ENCODE peak calls at places on chromosomes 16 and 17, in ten cellular contexts. One of them, this sample, is unnamed. For H3K9me3, the result is how much of the 10 kb centered on the place peaks cover.

GRCh38 chr17:68461122-68461539 is 3.8 kb upstream of the WIPI1 start:
- DNase-seq in Peyer's patch: no peak
- DNase-seq in testis: no peak
- DNase-seq in HCT116: no peak
- DNase-seq in body of pancreas: no peak
- DNase-seq in IMR-90: no peak
- DNase-seq in stomach: no peak
- DNase-seq in ovary: no peak
- DNase-seq in tibial nerve: no peak
- DNase-seq in A549: no peak
- DNase-seq in this sample: no peak

GRCh38 chr16:2482181-2483107 is 7.5 kb downstream of the TBC1D24 start:
- DNase-seq in ovary: peak
- DNase-seq in A549: no peak
- DNase-seq in Peyer's patch: no peak
- DNase-seq in tibial nerve: peak
- DNase-seq in testis: peak
- DNase-seq in IMR-90: peak
- DNase-seq in stomach: no peak
- DNase-seq in HCT116: no peak
- DNase-seq in body of pancreas: peak
- DNase-seq in this sample: peak

GRCh38 chr17:36468903-36469635 is 17.4 kb upstream of the ZNHIT3 start:
- DNase-seq in stomach: no peak
- DNase-seq in Peyer's patch: no peak
- DNase-seq in body of pancreas: no peak
- DNase-seq in tibial nerve: no peak
- DNase-seq in A549: no peak
- DNase-seq in ovary: no peak
- DNase-seq in IMR-90: no peak
- DNase-seq in HCT116: no peak
- DNase-seq in testis: no peak
- DNase-seq in this sample: no peak

GRCh38 chr16:26598061-26598460 is 468.7 kb upstream of the C16orf82 start:
- DNase-seq in A549: no peak
- DNase-seq in testis: no peak
- DNase-seq in tibial nerve: no peak
- DNase-seq in IMR-90: no peak
- DNase-seq in HCT116: peak
- DNase-seq in ovary: no peak
- DNase-seq in stomach: no peak
- DNase-seq in body of pancreas: no peak
- DNase-seq in Peyer's patch: no peak
- DNase-seq in this sample: no peak

GRCh38 chr16:16137110-16137509 is 86.2 kb downstream of the ABCC6 start:
- DNase-seq in HCT116: no peak
- DNase-seq in testis: no peak
- DNase-seq in stomach: no peak
- DNase-seq in A549: no peak
- DNase-seq in IMR-90: no peak
- DNase-seq in Peyer's patch: no peak
- DNase-seq in ovary: no peak
- DNase-seq in tibial nerve: no peak
- DNase-seq in body of pancreas: no peak
- DNase-seq in this sample: no peak

GRCh38 chr16:77918792-77919707 is 103.3 kb upstream of the CLEC3A start:
- DNase-seq in Peyer's patch: no peak
- DNase-seq in IMR-90: peak
- DNase-seq in body of pancreas: peak
- DNase-seq in tibial nerve: no peak
- DNase-seq in testis: peak
- DNase-seq in stomach: no peak
- DNase-seq in ovary: no peak
- DNase-seq in A549: no peak
- DNase-seq in HCT116: no peak
- DNase-seq in this sample: no peak

GRCh38 chr17:79038545-79039135 is 14.7 kb downstream of the C1QTNF1 start:
- DNase-seq in body of pancreas: no peak
- DNase-seq in ovary: no peak
- DNase-seq in A549: peak
- DNase-seq in HCT116: no peak
- DNase-seq in stomach: no peak
- DNase-seq in IMR-90: peak
- DNase-seq in Peyer's patch: no peak
- DNase-seq in testis: no peak
- DNase-seq in tibial nerve: peak
- DNase-seq in this sample: no peak

GRCh38 chr16:76176153-76176552 is 101.0 kb upstream of the CNTNAP4 start:
- DNase-seq in HCT116: no peak
- DNase-seq in stomach: no peak
- DNase-seq in testis: no peak
- DNase-seq in tibial nerve: no peak
- DNase-seq in IMR-90: no peak
- DNase-seq in Peyer's patch: no peak
- DNase-seq in A549: no peak
- DNase-seq in ovary: no peak
- DNase-seq in body of pancreas: no peak
- DNase-seq in this sample: no peak

GRCh38 chr16:12092347-12092882 is 115.9 kb downstream of the SNX29 start:
- DNase-seq in body of pancreas: no peak
- DNase-seq in stomach: no peak
- DNase-seq in testis: no peak
- DNase-seq in HCT116: peak
- DNase-seq in tibial nerve: no peak
- DNase-seq in IMR-90: peak
- DNase-seq in A549: no peak
- DNase-seq in Peyer's patch: no peak
- DNase-seq in ovary: peak
- DNase-seq in this sample: no peak

GRCh38 chr16:2848933-2849332 is 9.0 kb downstream of the PRSS22 start:
- DNase-seq in stomach: no peak
- DNase-seq in HCT116: no peak
- DNase-seq in testis: no peak
- DNase-seq in Peyer's patch: no peak
- DNase-seq in body of pancreas: no peak
- DNase-seq in IMR-90: no peak
- DNase-seq in ovary: no peak
- DNase-seq in tibial nerve: no peak
- DNase-seq in A549: no peak
- DNase-seq in this sample: no peak

GRCh38 chr17:10777890-10778289 is 26.0 kb downstream of the TMEM238L start:
- DNase-seq in stomach: peak
- DNase-seq in A549: no peak
- DNase-seq in HCT116: no peak
- DNase-seq in ovary: no peak
- DNase-seq in tibial nerve: no peak
- DNase-seq in body of pancreas: no peak
- DNase-seq in IMR-90: no peak
- DNase-seq in Peyer's patch: no peak
- DNase-seq in testis: no peak
- DNase-seq in this sample: no peak

GRCh38 chr16:25950586-25951201 is 258.9 kb downstream of the HS3ST4 start:
- DNase-seq in HCT116: no peak
- DNase-seq in tibial nerve: no peak
- DNase-seq in testis: no peak
- DNase-seq in A549: no peak
- DNase-seq in ovary: no peak
- DNase-seq in Peyer's patch: no peak
- DNase-seq in stomach: no peak
- DNase-seq in IMR-90: no peak
- DNase-seq in body of pancreas: no peak
- DNase-seq in this sample: no peak

GRCh38 chr17:31068291-31068690 is 26.5 kb upstream of the NF1 start:
- DNase-seq in A549: no peak
- DNase-seq in testis: peak
- DNase-seq in stomach: peak
- DNase-seq in Peyer's patch: peak
- DNase-seq in HCT116: peak
- DNase-seq in tibial nerve: peak
- DNase-seq in ovary: no peak
- DNase-seq in IMR-90: peak
- DNase-seq in body of pancreas: peak
- DNase-seq in this sample: peak

GRCh38 chr17:61467416-61468262 is 15.4 kb downstream of the TBX4 start:
- DNase-seq in IMR-90: peak
- DNase-seq in ovary: no peak
- DNase-seq in tibial nerve: no peak
- DNase-seq in body of pancreas: peak
- DNase-seq in Peyer's patch: no peak
- DNase-seq in HCT116: peak
- DNase-seq in stomach: peak
- DNase-seq in A549: no peak
- DNase-seq in testis: peak
- DNase-seq in this sample: no peak

GRCh38 chr17:5184284-5184683 is 7.4 kb downstream of the ZNF594 start:
- DNase-seq in stomach: no peak
- DNase-seq in HCT116: no peak
- DNase-seq in testis: no peak
- DNase-seq in IMR-90: no peak
- DNase-seq in ovary: no peak
- DNase-seq in tibial nerve: no peak
- DNase-seq in body of pancreas: no peak
- DNase-seq in A549: no peak
- DNase-seq in Peyer's patch: no peak
- DNase-seq in this sample: no peak
- H3K9me3 ChIP-seq in stomach: half or more
- H3K9me3 ChIP-seq in HCT116: half or more
- H3K9me3 ChIP-seq in testis: under half
- H3K9me3 ChIP-seq in IMR-90: half or more
- H3K9me3 ChIP-seq in ovary: half or more
- H3K9me3 ChIP-seq in tibial nerve: half or more
- H3K9me3 ChIP-seq in body of pancreas: under half
- H3K9me3 ChIP-seq in A549: half or more
- H3K9me3 ChIP-seq in Peyer's patch: under half
- H3K9me3 ChIP-seq in this sample: half or more

GRCh38 chr17:42659079-42659931 is at the start of gene TUBG2:
- DNase-seq in tibial nerve: peak
- DNase-seq in ovary: peak
- DNase-seq in Peyer's patch: peak
- DNase-seq in HCT116: peak
- DNase-seq in stomach: peak
- DNase-seq in A549: peak
- DNase-seq in testis: peak
- DNase-seq in body of pancreas: peak
- DNase-seq in IMR-90: peak
- DNase-seq in this sample: peak
- TF ChIP-seq POLR2A in tibial nerve: peak
- TF ChIP-seq POLR2A in ovary: peak
- TF ChIP-seq POLR2A in Peyer's patch: peak
- TF ChIP-seq POLR2A in HCT116: peak
- TF ChIP-seq POLR2A in stomach: no peak
- TF ChIP-seq POLR2A in A549: peak
- TF ChIP-seq POLR2A in testis: no peak
- TF ChIP-seq POLR2A in body of pancreas: peak
- TF ChIP-seq POLR2A in IMR-90: no peak
- TF ChIP-seq POLR2A in this sample: no peak

GRCh38 chr17:3381957-3382356 is 4.2 kb downstream of the OR3A2 start:
- DNase-seq in stomach: no peak
- DNase-seq in IMR-90: no peak
- DNase-seq in testis: no peak
- DNase-seq in A549: no peak
- DNase-seq in Peyer's patch: no peak
- DNase-seq in ovary: no peak
- DNase-seq in HCT116: no peak
- DNase-seq in body of pancreas: no peak
- DNase-seq in tibial nerve: no peak
- DNase-seq in this sample: no peak
- H3K9me3 ChIP-seq in stomach: under half
- H3K9me3 ChIP-seq in IMR-90: under half
- H3K9me3 ChIP-seq in testis: under half
- H3K9me3 ChIP-seq in A549: under half
- H3K9me3 ChIP-seq in Peyer's patch: under half
- H3K9me3 ChIP-seq in ovary: under half
- H3K9me3 ChIP-seq in HCT116: under half
- H3K9me3 ChIP-seq in body of pancreas: under half
- H3K9me3 ChIP-seq in tibial nerve: under half
- H3K9me3 ChIP-seq in this sample: under half

GRCh38 chr17:45286286-45286685 is 24.4 kb upstream of the SPATA32 start:
- DNase-seq in HCT116: no peak
- DNase-seq in ovary: no peak
- DNase-seq in body of pancreas: no peak
- DNase-seq in Peyer's patch: no peak
- DNase-seq in tibial nerve: no peak
- DNase-seq in IMR-90: no peak
- DNase-seq in testis: no peak
- DNase-seq in A549: no peak
- DNase-seq in stomach: no peak
- DNase-seq in this sample: no peak

GRCh38 chr17:45289316-45290268 is 27.2 kb downstream of the MAP3K14 start:
- DNase-seq in body of pancreas: peak
- DNase-seq in ovary: no peak
- DNase-seq in A549: no peak
- DNase-seq in IMR-90: no peak
- DNase-seq in tibial nerve: no peak
- DNase-seq in Peyer's patch: no peak
- DNase-seq in HCT116: no peak
- DNase-seq in testis: no peak
- DNase-seq in stomach: peak
- DNase-seq in this sample: no peak

GRCh38 chr17:45288825-45289224 is 26.9 kb upstream of the SPATA32 start:
- DNase-seq in IMR-90: no peak
- DNase-seq in HCT116: no peak
- DNase-seq in stomach: peak
- DNase-seq in ovary: no peak
- DNase-seq in body of pancreas: peak
- DNase-seq in A549: no peak
- DNase-seq in testis: no peak
- DNase-seq in tibial nerve: no peak
- DNase-seq in Peyer's patch: no peak
- DNase-seq in this sample: peak

GRCh38 chr17:45290269-45290765 is 26.5 kb downstream of the MAP3K14 start:
- DNase-seq in tibial nerve: no peak
- DNase-seq in HCT116: no peak
- DNase-seq in ovary: no peak
- DNase-seq in body of pancreas: no peak
- DNase-seq in IMR-90: no peak
- DNase-seq in A549: no peak
- DNase-seq in stomach: no peak
- DNase-seq in Peyer's patch: no peak
- DNase-seq in testis: no peak
- DNase-seq in this sample: no peak

DNA sequence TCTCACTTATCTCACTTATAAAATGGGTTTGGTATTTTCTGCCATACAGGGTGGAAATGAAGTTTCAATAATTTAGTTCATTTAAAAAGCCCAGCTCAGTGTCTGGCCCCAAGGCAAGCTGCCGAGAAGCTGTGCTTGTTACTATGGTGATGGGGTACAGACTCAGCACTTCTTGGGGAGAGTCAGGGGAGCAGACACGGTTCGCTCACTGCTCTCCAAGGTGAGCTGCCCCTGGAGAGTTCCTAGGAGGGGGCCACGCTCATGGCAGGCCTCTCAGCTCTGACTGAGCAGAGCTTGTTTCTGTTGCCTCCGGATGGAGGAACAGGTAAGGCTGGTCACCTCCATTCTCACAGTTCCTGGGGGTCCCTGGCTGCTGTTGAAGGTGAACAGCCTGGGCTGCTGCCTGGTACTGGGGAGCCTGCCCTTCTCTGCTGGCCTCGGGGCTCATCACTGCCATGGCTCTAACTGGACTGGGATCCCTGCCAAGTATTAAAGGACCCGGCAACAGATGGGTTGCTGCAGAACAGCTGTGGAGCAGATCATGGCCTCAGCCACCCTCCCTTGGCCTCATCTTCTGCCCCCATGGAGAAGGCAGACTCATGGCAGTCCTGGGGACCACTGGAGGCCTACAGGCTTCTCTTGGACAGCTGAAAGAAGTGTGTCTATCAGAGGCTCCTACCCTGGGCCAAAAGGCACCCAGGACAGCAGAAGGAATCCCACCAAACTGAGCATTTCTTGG is 25.8 kb upstream of the SPATA32 start:
- DNase-seq in HCT116: no peak
- DNase-seq in ovary: no peak
- DNase-seq in testis: no peak
- DNase-seq in body of pancreas: peak
- DNase-seq in stomach: no peak
- DNase-seq in IMR-90: no peak
- DNase-seq in Peyer's patch: no peak
- DNase-seq in A549: no peak
- DNase-seq in tibial nerve: no peak
- DNase-seq in this sample: no peak
- TF ChIP-seq POLR2A in HCT116: no peak
- TF ChIP-seq POLR2A in ovary: no peak
- TF ChIP-seq POLR2A in testis: no peak
- TF ChIP-seq POLR2A in body of pancreas: no peak
- TF ChIP-seq POLR2A in stomach: no peak
- TF ChIP-seq POLR2A in IMR-90: no peak
- TF ChIP-seq POLR2A in Peyer's patch: no peak
- TF ChIP-seq POLR2A in A549: no peak
- TF ChIP-seq POLR2A in tibial nerve: no peak
- TF ChIP-seq POLR2A in this sample: no peak